ENCODE peak calls at places on chromosomes 11 and 22, in ten cellular contexts. S, V, X, Y, T, F, R, W, U and I are unnamed samples.

GRCh38 chr22:49258107-49259010 is 569.3 kb downstream of the BRD1 start:
- DNase-seq in S (no peak), V (no peak), X (no peak), Y (no peak), T (no peak), F (no peak), R (no peak), W (no peak), U (no peak), I (peak)

GRCh38 chr11:74683279-74683871 is 47.9 kb downstream of the CHRDL2 start:
- DNase-seq in S (no peak), V (no peak), X (peak), Y (no peak), T (no peak), F (no peak), R (no peak), W (no peak), U (peak), I (no peak)

GRCh38 chr11:71238285-71238875 is 14.0 kb downstream of the SHANK2 start:
- DNase-seq in S (no peak), V (no peak), X (no peak), Y (no peak), T (no peak), F (no peak), R (no peak), W (no peak), U (no peak), I (no peak)

GRCh38 chr11:12284321-12285050 is 92.9 kb upstream of the PARVA start:
- DNase-seq in S (no peak), V (no peak), X (no peak), Y (no peak), T (no peak), F (no peak), R (no peak), W (no peak), U (no peak), I (peak)

GRCh38 chr11:68020575-68020974 is 9.9 kb upstream of the NDUFS8 start:
- DNase-seq in S (no peak), V (no peak), X (no peak), Y (no peak), T (no peak), F (no peak), R (peak), W (no peak), U (no peak), I (no peak)

GRCh38 chr11:6225896-6226295 is 8.5 kb downstream of the FHIP1B start:
- DNase-seq in S (no peak), V (no peak), X (no peak), Y (no peak), T (no peak), F (no peak), R (no peak), W (no peak), U (peak), I (no peak)

GRCh38 chr22:26894766-26895485 is 237.5 kb downstream of the MIAT start:
- DNase-seq in S (peak), V (no peak), X (no peak), Y (no peak), T (no peak), F (no peak), R (peak), W (no peak), U (peak), I (no peak)

GRCh38 chr11:8066036-8066910 is 14.7 kb upstream of the TUB start:
- DNase-seq in S (no peak), V (no peak), X (no peak), Y (no peak), T (no peak), F (no peak), R (no peak), W (no peak), U (no peak), I (no peak)

GRCh38 chr22:43823353-43823908 is 11.3 kb upstream of the EFCAB6 start:
- DNase-seq in S (no peak), V (no peak), X (no peak), Y (no peak), T (no peak), F (no peak), R (peak), W (no peak), U (no peak), I (peak)

GRCh38 chr22:27270818-27271510 is 530.6 kb downstream of the MN1 start:
- DNase-seq in S (no peak), V (no peak), X (no peak), Y (no peak), T (no peak), F (no peak), R (no peak), W (no peak), U (no peak), I (no peak)

GRCh38 chr22:22893891-22894739 is 6.5 kb downstream of the IGLL5 start:
- DNase-seq in S (no peak), V (no peak), X (no peak), Y (no peak), T (no peak), F (no peak), R (no peak), W (no peak), U (no peak), I (no peak)

GRCh38 chr11:122665882-122666281 is 10.4 kb downstream of the UBASH3B start:
- DNase-seq in S (no peak), V (no peak), X (no peak), Y (no peak), T (no peak), F (no peak), R (no peak), W (no peak), U (no peak), I (no peak)

GRCh38 chr22:50708474-50708873 is 29.5 kb upstream of the ACR start:
- DNase-seq in S (no peak), V (no peak), X (no peak), Y (no peak), T (no peak), F (no peak), R (no peak), W (no peak), U (no peak), I (no peak)

GRCh38 chr11:34587282-34587677 is 33.6 kb upstream of the EHF start:
- DNase-seq in S (no peak), V (no peak), X (no peak), Y (no peak), T (no peak), F (no peak), R (no peak), W (no peak), U (no peak), I (no peak)

GRCh38 chr11:69048056-69048717 is 545 bp upstream of the TPCN2 start:
- DNase-seq in S (no peak), V (no peak), X (no peak), Y (no peak), T (no peak), F (no peak), R (peak), W (no peak), U (no peak), I (no peak)

GRCh38 chr11:126163074-126163700 is 48.3 kb downstream of the RPUSD4 start:
- DNase-seq in S (no peak), V (no peak), X (peak), Y (no peak), T (no peak), F (no peak), R (peak), W (no peak), U (no peak), I (no peak)

GRCh38 chr22:49257551-49257951 is 570.1 kb downstream of the BRD1 start:
- DNase-seq in S (no peak), V (no peak), X (no peak), Y (no peak), T (no peak), F (no peak), R (no peak), W (no peak), U (no peak), I (peak)

GRCh38 chr11:76810151-76810853 is 27.1 kb downstream of the TSKU start:
- DNase-seq in S (no peak), V (no peak), X (no peak), Y (peak), T (no peak), F (peak), R (peak), W (no peak), U (peak), I (no peak)

GRCh38 chr11:73147771-73148681 is 5.9 kb upstream of the FCHSD2 start:
- DNase-seq in S (no peak), V (no peak), X (peak), Y (no peak), T (no peak), F (no peak), R (no peak), W (no peak), U (no peak), I (no peak)

GRCh38 chr22:27100789-27101188 is 443.4 kb downstream of the MIAT start:
- DNase-seq in S (no peak), V (no peak), X (no peak), Y (no peak), T (no peak), F (no peak), R (no peak), W (no peak), U (no peak), I (no peak)

GRCh38 chr22:36385491-36386350 is 2.0 kb downstream of the MYH9 start:
- DNase-seq in S (no peak), V (peak), X (no peak), Y (peak), T (no peak), F (peak), R (peak), W (no peak), U (peak), I (no peak)

GRCh38 chr11:71325418-71326327 is 73.3 kb upstream of the SHANK2 start:
- DNase-seq in S (no peak), V (no peak), X (no peak), Y (no peak), T (no peak), F (no peak), R (no peak), W (no peak), U (no peak), I (no peak)

GRCh38 chr11:133598879-133599278 is 66.6 kb upstream of the OPCML start:
- DNase-seq in S (no peak), V (no peak), X (no peak), Y (no peak), T (no peak), F (no peak), R (no peak), W (no peak), U (no peak), I (no peak)

GRCh38 chr11:96037267-96037990 is 113.5 kb upstream of the MTMR2 start:
- DNase-seq in S (no peak), V (no peak), X (no peak), Y (no peak), T (no peak), F (no peak), R (peak), W (no peak), U (peak), I (no peak)

GRCh38 chr11:72704783-72705287 is 30.6 kb upstream of the PDE2A start:
- DNase-seq in S (no peak), V (no peak), X (no peak), Y (no peak), T (no peak), F (no peak), R (no peak), W (no peak), U (no peak), I (no peak)

GRCh38 chr11:74954199-74954598 is 5.1 kb downstream of the SPCS2 start:
- DNase-seq in S (no peak), V (no peak), X (no peak), Y (no peak), T (no peak), F (no peak), R (no peak), W (no peak), U (no peak), I (no peak)

GRCh38 chr11:68342459-68343158 is 30.2 kb downstream of the LRP5 start:
- DNase-seq in S (no peak), V (no peak), X (no peak), Y (no peak), T (peak), F (no peak), R (peak), W (no peak), U (no peak), I (no peak)

GRCh38 chr11:44313701-44314489 is 4.0 kb upstream of the ALX4 start:
- DNase-seq in S (no peak), V (no peak), X (no peak), Y (no peak), T (no peak), F (no peak), R (no peak), W (no peak), U (no peak), I (no peak)

GRCh38 chr11:126284829-126285228 is 1.9 kb downstream of the TIRAP start:
- DNase-seq in S (peak), V (peak), X (no peak), Y (peak), T (no peak), F (peak), R (peak), W (peak), U (peak), I (peak)

GRCh38 chr22:36184433-36185035 is 17.1 kb downstream of the APOL4 start:
- DNase-seq in S (no peak), V (no peak), X (peak), Y (no peak), T (no peak), F (no peak), R (no peak), W (no peak), U (peak), I (no peak)